ENCODE peak calls at places on chromosomes 7 and 10, in four cellular contexts. Q is mammary epithelial cell, R is fibroblast of lung, H is HCT116. E is an unnamed sample.

GRCh38 chr10:13340068-13340467 is 8.0 kb downstream of the SEPHS1 start:
- DNase-seq in Q (no peak), R (no peak), H (no peak), E (no peak)

GRCh38 chr10:113221756-113222168 is 271.7 kb downstream of the TCF7L2 start:
- DNase-seq in Q (no peak), R (peak; percentile 55), H (peak; percentile 56), E (no peak)

GRCh38 chr10:80498833-80499671 is 38.6 kb upstream of the SH2D4B start:
- DNase-seq in Q (peak; percentile 94), R (peak; percentile 97), H (peak; percentile 85), E (peak; percentile 96)

GRCh38 chr7:143375298-143376034 is 5.7 kb upstream of the ZYX start:
- DNase-seq in Q (no peak), R (no peak), H (no peak), E (peak; percentile 38)

GRCh38 chr10:87861034-87861433 is 2.3 kb downstream of the KLLN start:
- DNase-seq in Q (no peak), R (no peak), H (no peak), E (peak; percentile 81)

GRCh38 chr10:9227679-9228365 is 1173.3 kb downstream of the GATA3 start:
- DNase-seq in Q (peak; percentile 6), R (no peak), H (no peak), E (no peak)

GRCh38 chr7:41096921-41097320 is 606.0 kb downstream of the INHBA start:
- DNase-seq in Q (peak; percentile 59), R (peak; percentile 100), H (no peak), E (no peak)

GRCh38 chr10:128400564-128400963 is 274.3 kb upstream of the MKI67 start:
- DNase-seq in Q (no peak), R (no peak), H (no peak), E (no peak)

GRCh38 chr10:120505056-120505455 is 48.0 kb downstream of the PLPP4 start:
- DNase-seq in Q (no peak), R (peak; percentile 62), H (no peak), E (no peak)

GRCh38 chr7:2613113-2613925 is 18.5 kb upstream of the TTYH3 start:
- DNase-seq in Q (no peak), R (no peak), H (no peak), E (peak; percentile 76)

GRCh38 chr7:42099076-42099836 is 137.8 kb downstream of the GLI3 start:
- DNase-seq in Q (no peak), R (no peak), H (no peak), E (no peak)

GRCh38 chr7:149001427-149002068 is 26.8 kb downstream of the PDIA4 start:
- DNase-seq in Q (no peak), R (no peak), H (no peak), E (no peak)

GRCh38 chr7:33040803-33041516 is 21.6 kb downstream of the NT5C3A start:
- DNase-seq in Q (peak; percentile 90), R (no peak), H (no peak), E (no peak)

GRCh38 chr7:136956232-136956631 is 87.8 kb downstream of the CHRM2 start:
- DNase-seq in Q (no peak), R (peak; percentile 85), H (no peak), E (no peak)

GRCh38 chr10:85995791-85996190 is 370.8 kb downstream of the GRID1 start:
- DNase-seq in Q (peak; percentile 26), R (peak; percentile 2), H (peak; percentile 29), E (no peak)

GRCh38 chr7:128078309-128078708 is 47.1 kb upstream of the LRRC4 start:
- DNase-seq in Q (no peak), R (no peak), H (no peak), E (no peak)

GRCh38 chr10:117663750-117664149 is 121.2 kb downstream of the EMX2 start:
- DNase-seq in Q (peak; percentile 82), R (peak; percentile 79), H (peak; percentile 33), E (peak; percentile 91)

GRCh38 chr10:23081891-23082290 is 13.5 kb upstream of the MSRB2 start:
- DNase-seq in Q (no peak), R (no peak), H (peak; percentile 41), E (no peak)

GRCh38 chr10:60448246-60448645 is 58.6 kb upstream of the ANK3 start:
- DNase-seq in Q (no peak), R (no peak), H (no peak), E (no peak)

GRCh38 chr7:109763611-109764010 is 1193.9 kb downstream of the DNAJB9 start:
- DNase-seq in Q (no peak), R (no peak), H (no peak), E (no peak)

GRCh38 chr7:150994141-150994837 is 3.5 kb downstream of the NOS3 start:
- DNase-seq in Q (no peak), R (no peak), H (no peak), E (no peak)

GRCh38 chr10:4397337-4397736 is 428.7 kb upstream of the AKR1E2 start:
- DNase-seq in Q (no peak), R (no peak), H (no peak), E (no peak)

GRCh38 chr7:24981544-24981951 is 1.6 kb upstream of the OSBPL3 start:
- DNase-seq in Q (peak; percentile 78), R (peak; percentile 79), H (no peak), E (peak; percentile 87)

DNA sequence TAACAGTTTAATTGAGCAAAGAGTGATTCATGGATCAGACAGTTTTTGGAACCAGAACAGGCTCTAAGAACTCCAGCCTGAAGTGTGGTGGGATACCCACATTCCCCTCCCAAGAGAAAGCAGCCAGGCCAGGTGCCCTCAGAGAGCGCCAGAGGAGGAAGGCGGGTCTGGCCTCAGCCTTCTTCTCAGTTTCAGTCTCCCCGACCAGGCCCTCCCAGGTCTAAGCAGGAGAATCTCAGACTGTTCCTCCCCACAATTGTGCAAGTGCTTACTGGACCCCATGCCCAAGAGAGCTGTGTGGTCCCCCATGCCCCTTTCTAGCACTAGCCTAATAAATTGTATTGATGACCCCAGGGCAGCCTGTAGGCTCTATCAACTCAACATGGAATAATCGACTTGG is 25.6 kb downstream of the PPIF start:
- DNase-seq in Q (no peak), R (no peak), H (no peak), E (no peak)
- H3K4me2 ChIP-seq in Q (no peak overlapping the region), R (no peak overlapping the region), H (no peak overlapping the region), E (no peak overlapping the region)

DNA sequence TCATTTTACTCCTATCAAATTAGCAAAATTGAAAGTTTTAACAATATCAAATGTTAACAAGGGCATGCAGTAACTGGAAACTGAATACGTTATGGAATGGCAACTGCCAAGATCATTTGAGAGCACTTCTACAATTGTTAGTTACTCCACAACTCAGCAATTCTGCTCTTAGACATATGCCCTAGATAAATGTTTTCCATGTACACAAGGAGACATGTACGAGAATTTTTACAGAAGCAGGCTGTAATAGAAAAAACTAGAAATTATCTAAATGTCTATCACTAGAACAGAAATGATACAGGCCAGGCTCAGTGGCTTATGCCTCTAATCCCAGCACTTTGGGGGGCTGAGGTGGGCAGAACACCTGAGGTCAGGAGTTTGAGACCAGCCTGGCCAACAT is 7.0 kb downstream of the PSAP start:
- DNase-seq in Q (no peak), R (no peak), H (no peak), E (no peak)
- H3K4me1 ChIP-seq in Q (peaks cover 28% of the 10 kb centered on the region), R (peaks cover 23% of the 10 kb centered on the region), H (peaks cover 28% of the 10 kb centered on the region), E (peaks cover 33% of the 10 kb centered on the region)

GRCh38 chr10:100634034-100634433 is 98.3 kb downstream of the HIF1AN start:
- DNase-seq in Q (no peak), R (no peak), H (no peak), E (no peak)
- H3K27me3 ChIP-seq in Q (peaks cover 9% of the 10 kb centered on the region), R (peaks cover 8% of the 10 kb centered on the region), H (no peaks in the 10 kb centered on the region), E (peaks cover 30% of the 10 kb centered on the region)

GRCh38 chr10:124048371-124049290 is 44.8 kb downstream of the CHST15 start:
- DNase-seq in Q (no peak), R (no peak), H (no peak), E (peak; percentile 38)

GRCh38 chr10:124047427-124048157 is 45.8 kb downstream of the CHST15 start:
- DNase-seq in Q (no peak), R (no peak), H (no peak), E (peak; percentile 59)

GRCh38 chr10:124049484-124049883 is 43.9 kb downstream of the CHST15 start:
- DNase-seq in Q (peak; percentile 82), R (peak; percentile 57), H (peak; percentile 54), E (peak; percentile 89)

GRCh38 chr10:124052561-124052960 is 40.8 kb downstream of the CHST15 start:
- DNase-seq in Q (no peak), R (no peak), H (no peak), E (no peak)

GRCh38 chr10:124050021-124051015 is 43.1 kb downstream of the CHST15 start:
- DNase-seq in Q (no peak), R (no peak), H (no peak), E (no peak)
- H3K4me2 ChIP-seq in Q (no peak overlapping the region), R (no peak overlapping the region), H (peak overlapping the region; percentile 60), E (no peak overlapping the region)

GRCh38 chr10:103784723-103785418 is 70.5 kb downstream of the SH3PXD2A start:
- DNase-seq in Q (no peak), R (no peak), H (no peak), E (peak; percentile 58)
- H3K4me1 ChIP-seq in Q (peaks cover 74% of the 10 kb centered on the region), R (peaks cover 14% of the 10 kb centered on the region), H (peaks cover 20% of the 10 kb centered on the region), E (peaks cover 5% of the 10 kb centered on the region)

E was measured in osteoblast.